ENCODE peak calls at places on chromosome 4, in nine cellular contexts. V is GM10248, M is BJ, H is endothelial cell, L is AG04450, K is lower leg skin, S is vagina, A is brain microvascular endothelial cell, Y is cardiac fibroblast. Z is an unnamed sample.

GRCh38 chr4:168716411-168717129 is 219.7 kb downstream of the PALLD start:
- DNase-seq in V (no peak), M (no peak), H (no peak), L (no peak), K (no peak), S (no peak), A (no peak), Y (peak), Z (no peak)

GRCh38 chr4:163941221-163941865 is 446.9 kb downstream of the TMA16 start:
- DNase-seq in V (no peak), M (no peak), H (no peak), L (no peak), K (no peak), S (no peak), A (no peak), Y (no peak), Z (no peak)

GRCh38 chr4:25760518-25761157 is 102.2 kb downstream of the SEL1L3 start:
- DNase-seq in V (no peak), M (no peak), H (no peak), L (no peak), K (no peak), S (no peak), A (no peak), Y (peak), Z (no peak)

GRCh38 chr4:2353222-2354107 is 65.0 kb downstream of the ZFYVE28 start:
- DNase-seq in V (no peak), M (no peak), H (no peak), L (no peak), K (peak), S (no peak), A (no peak), Y (no peak), Z (no peak)

GRCh38 chr4:54547299-54548097 is 110.3 kb upstream of the KIT start:
- DNase-seq in V (no peak), M (no peak), H (no peak), L (no peak), K (no peak), S (peak), A (no peak), Y (no peak), Z (no peak)

GRCh38 chr4:9937078-9937477 is 84.2 kb downstream of the SLC2A9 start:
- DNase-seq in V (no peak), M (no peak), H (no peak), L (no peak), K (peak), S (no peak), A (no peak), Y (no peak), Z (no peak)

GRCh38 chr4:176443646-176444409 is 124.1 kb downstream of the SPCS3 start:
- DNase-seq in V (no peak), M (no peak), H (no peak), L (no peak), K (no peak), S (no peak), A (no peak), Y (peak), Z (no peak)

GRCh38 chr4:751676-752075 is 46.0 kb downstream of the PCGF3 start:
- DNase-seq in V (no peak), M (no peak), H (no peak), L (no peak), K (no peak), S (no peak), A (peak), Y (peak), Z (no peak)

GRCh38 chr4:15963568-15963967 is 593 bp upstream of the FGFBP2 start:
- DNase-seq in V (peak), M (no peak), H (no peak), L (no peak), K (no peak), S (no peak), A (no peak), Y (no peak), Z (no peak)

GRCh38 chr4:158255727-158256324 is 45.5 kb downstream of the TMEM144 start:
- DNase-seq in V (no peak), M (no peak), H (peak), L (peak), K (no peak), S (no peak), A (peak), Y (peak), Z (no peak)

GRCh38 chr4:124104101-124104500 is 608.4 kb downstream of the ANKRD50 start:
- DNase-seq in V (no peak), M (no peak), H (no peak), L (no peak), K (no peak), S (no peak), A (no peak), Y (no peak), Z (no peak)

GRCh38 chr4:9925750-9926439 is 95.4 kb downstream of the SLC2A9 start:
- DNase-seq in V (no peak), M (no peak), H (no peak), L (no peak), K (no peak), S (no peak), A (no peak), Y (no peak), Z (no peak)

GRCh38 chr4:155614111-155614762 is 52.4 kb upstream of the GUCY1A1 start:
- DNase-seq in V (no peak), M (no peak), H (no peak), L (no peak), K (no peak), S (no peak), A (peak), Y (peak), Z (no peak)

GRCh38 chr4:67587156-67587555 is 28.6 kb downstream of the STAP1 start:
- DNase-seq in V (no peak), M (no peak), H (no peak), L (no peak), K (no peak), S (no peak), A (no peak), Y (no peak), Z (no peak)

GRCh38 chr4:175351473-175351872 is 433.3 kb downstream of the ADAM29 start:
- DNase-seq in V (no peak), M (no peak), H (no peak), L (no peak), K (no peak), S (no peak), A (no peak), Y (no peak), Z (no peak)

GRCh38 chr4:826508-827208 is 729 bp upstream of the CPLX1 start:
- DNase-seq in V (no peak), M (no peak), H (no peak), L (no peak), K (no peak), S (no peak), A (no peak), Y (no peak), Z (peak)

GRCh38 chr4:137755033-137755471 is 222.8 kb upstream of the PCDH18 start:
- DNase-seq in V (no peak), M (peak), H (no peak), L (peak), K (no peak), S (no peak), A (peak), Y (peak), Z (no peak)

GRCh38 chr4:28822163-28822562 is 1898.0 kb upstream of the PCDH7 start:
- DNase-seq in V (no peak), M (no peak), H (no peak), L (no peak), K (no peak), S (no peak), A (no peak), Y (no peak), Z (no peak)

GRCh38 chr4:1727117-1728031 is 6.1 kb downstream of the TACC3 start:
- DNase-seq in V (no peak), M (no peak), H (no peak), L (no peak), K (peak), S (no peak), A (peak), Y (peak), Z (no peak)

GRCh38 chr4:163344147-163345050 is 707 bp downstream of the NPY5R start:
- DNase-seq in V (no peak), M (no peak), H (peak), L (no peak), K (peak), S (no peak), A (no peak), Y (no peak), Z (peak)

GRCh38 chr4:971670-972500 is 1.5 kb downstream of the DGKQ start:
- DNase-seq in V (no peak), M (no peak), H (no peak), L (no peak), K (no peak), S (no peak), A (no peak), Y (no peak), Z (no peak)

GRCh38 chr4:149708513-149709175 is 107.0 kb downstream of the IQCM start:
- DNase-seq in V (no peak), M (peak), H (no peak), L (no peak), K (no peak), S (no peak), A (no peak), Y (peak), Z (no peak)

GRCh38 chr4:185143596-185143969 is 517 bp downstream of the SLC25A4 start:
- DNase-seq in V (no peak), M (no peak), H (no peak), L (no peak), K (peak), S (no peak), A (no peak), Y (no peak), Z (no peak)

GRCh38 chr4:74367656-74368055 is 2.7 kb downstream of the EREG start:
- DNase-seq in V (no peak), M (no peak), H (no peak), L (no peak), K (no peak), S (no peak), A (no peak), Y (no peak), Z (no peak)

GRCh38 chr4:5988086-5988845 is 30.0 kb downstream of the C4orf50 start:
- DNase-seq in V (no peak), M (no peak), H (no peak), L (no peak), K (peak), S (no peak), A (no peak), Y (no peak), Z (no peak)

GRCh38 chr4:5984843-5985242 is 33.4 kb downstream of the C4orf50 start:
- DNase-seq in V (no peak), M (no peak), H (no peak), L (no peak), K (no peak), S (no peak), A (no peak), Y (no peak), Z (no peak)

GRCh38 chr4:38177792-38178665 is 217.8 kb downstream of the PTTG2 start:
- DNase-seq in V (no peak), M (no peak), H (no peak), L (no peak), K (peak), S (no peak), A (no peak), Y (peak), Z (no peak)

GRCh38 chr4:17817027-17817426 is 6.2 kb downstream of the NCAPG start:
- DNase-seq in V (peak), M (peak), H (no peak), L (peak), K (no peak), S (no peak), A (peak), Y (peak), Z (no peak)

GRCh38 chr4:176150283-176150682 is 45.1 kb downstream of the SPATA4 start:
- DNase-seq in V (peak), M (peak), H (no peak), L (no peak), K (no peak), S (no peak), A (peak), Y (peak), Z (no peak)

GRCh38 chr4:15778742-15779231 is 659 bp downstream of the CD38 start:
- DNase-seq in V (peak), M (no peak), H (peak), L (no peak), K (no peak), S (peak), A (peak), Y (no peak), Z (peak)

GRCh38 chr4:109414938-109415337 is 18.7 kb upstream of the SEC24B start:
- DNase-seq in V (no peak), M (no peak), H (no peak), L (no peak), K (no peak), S (no peak), A (no peak), Y (peak), Z (no peak)

GRCh38 chr4:10598829-10599228 is 85.7 kb downstream of the CLNK start:
- DNase-seq in V (no peak), M (no peak), H (no peak), L (no peak), K (peak), S (no peak), A (no peak), Y (no peak), Z (no peak)

GRCh38 chr4:113440366-113440765 is 321.2 kb downstream of the CAMK2D start:
- DNase-seq in V (no peak), M (no peak), H (no peak), L (no peak), K (no peak), S (no peak), A (no peak), Y (no peak), Z (no peak)

GRCh38 chr4:44869985-44870384 is 143.6 kb upstream of the GNPDA2 start:
- DNase-seq in V (no peak), M (no peak), H (no peak), L (no peak), K (no peak), S (no peak), A (no peak), Y (no peak), Z (no peak)

GRCh38 chr4:44869222-44869882 is 143.0 kb upstream of the GNPDA2 start:
- DNase-seq in V (no peak), M (no peak), H (no peak), L (no peak), K (no peak), S (no peak), A (no peak), Y (no peak), Z (no peak)
- TF ChIP-seq CTCF in V (no peak), M (no peak), H (no peak), L (no peak), K (no peak), S (no peak), A (no peak), Y (no peak), Z (no peak)

GRCh38 chr4:182878633-182879495 is 38.3 kb downstream of the DCTD start:
- DNase-seq in V (no peak), M (no peak), H (no peak), L (no peak), K (peak), S (no peak), A (no peak), Y (no peak), Z (no peak)
- TF ChIP-seq CTCF in V (no peak), M (no peak), H (no peak), L (no peak), K (no peak), S (no peak), A (no peak), Y (no peak), Z (no peak)

GRCh38 chr4:142881331-142881730 is 35.2 kb upstream of the INPP4B start:
- DNase-seq in V (no peak), M (no peak), H (no peak), L (no peak), K (no peak), S (no peak), A (no peak), Y (no peak), Z (no peak)

GRCh38 chr4:142886566-142886965 is 40.5 kb upstream of the INPP4B start:
- DNase-seq in V (no peak), M (no peak), H (no peak), L (no peak), K (no peak), S (no peak), A (no peak), Y (no peak), Z (no peak)

GRCh38 chr4:142883433-142883832 is 37.3 kb upstream of the INPP4B start:
- DNase-seq in V (no peak), M (no peak), H (peak), L (no peak), K (no peak), S (no peak), A (no peak), Y (peak), Z (no peak)
- TF ChIP-seq CTCF in V (peak), M (peak), H (no peak), L (peak), K (no peak), S (no peak), A (peak), Y (peak), Z (peak)

GRCh38 chr4:52709155-52709554 is 42.1 kb downstream of the ERVMER34-1 start:
- DNase-seq in V (no peak), M (no peak), H (no peak), L (no peak), K (no peak), S (no peak), A (no peak), Y (no peak), Z (no peak)
- TF ChIP-seq CTCF in V (no peak), M (no peak), H (no peak), L (no peak), K (no peak), S (no peak), A (no peak), Y (no peak), Z (no peak)

GRCh38 chr4:71785957-71786356 is 2.1 kb upstream of the GC start:
- DNase-seq in V (no peak), M (no peak), H (no peak), L (no peak), K (no peak), S (no peak), A (no peak), Y (no peak), Z (no peak)

GRCh38 chr4:71784569-71785197 is 804 bp upstream of the GC start:
- DNase-seq in V (no peak), M (no peak), H (no peak), L (no peak), K (no peak), S (no peak), A (no peak), Y (no peak), Z (no peak)

GRCh38 chr4:71783972-71784371 is at the start of gene GC:
- DNase-seq in V (no peak), M (no peak), H (no peak), L (no peak), K (no peak), S (no peak), A (no peak), Y (no peak), Z (no peak)
- TF ChIP-seq CTCF in V (no peak), M (no peak), H (peak), L (no peak), K (no peak), S (no peak), A (no peak), Y (no peak), Z (no peak)

GRCh38 chr4:99201687-99202086 is 17.4 kb downstream of the ADH6 start:
- DNase-seq in V (no peak), M (no peak), H (no peak), L (no peak), K (no peak), S (no peak), A (no peak), Y (peak), Z (no peak)
- TF ChIP-seq CTCF in V (no peak), M (peak), H (no peak), L (peak), K (no peak), S (no peak), A (peak), Y (peak), Z (no peak)

Z was measured in nephron progenitor cell.